ENCODE peak calls at places on chromosome 14, in nine cellular contexts. D is right atrium auricular region; V is kidney tubule cell; J is HuH-7.5; W is stimulated activated CD8-positive, alpha-beta memory T cell treated with anti-CD3 and anti-CD28 coated beads, Interleukin-7, amount 100 ng/mL, for 1 hour; B is fibroblast of mammary gland; H is heart right ventricle; S is GM12865; U is AG09319. R is an unnamed sample.

GRCh38 chr14:75800792-75801191 is 139.7 kb downstream of the TTLL5 start:
- DNase-seq in D (no peak), V (no peak), J (no peak), W (no peak), B (no peak), H (no peak), S (no peak), U (no peak), R (no peak)

GRCh38 chr14:76456200-76456599 is 80.3 kb downstream of the ESRRB start:
- DNase-seq in D (no peak), V (peak), J (peak), W (no peak), B (peak), H (peak), S (peak), U (no peak), R (no peak)

GRCh38 chr14:69288001-69288771 is 28.2 kb downstream of the GALNT16 start:
- DNase-seq in D (peak), V (peak), J (no peak), W (no peak), B (peak), H (peak), S (no peak), U (peak), R (peak)

GRCh38 chr14:69152181-69152943 is 557 bp downstream of the DCAF5 start:
- DNase-seq in D (no peak), V (peak), J (peak), W (peak), B (peak), H (peak), S (peak), U (no peak), R (no peak)

GRCh38 chr14:100875126-100875525 is 28.4 kb downstream of the RTL1 start:
- DNase-seq in D (no peak), V (no peak), J (no peak), W (no peak), B (no peak), H (no peak), S (no peak), U (no peak), R (no peak)

GRCh38 chr14:72559227-72559626 is 334.7 kb downstream of the DPF3 start:
- DNase-seq in D (no peak), V (peak), J (no peak), W (no peak), B (peak), H (no peak), S (no peak), U (no peak), R (no peak)

GRCh38 chr14:63205281-63205575 is 985 bp downstream of the RHOJ start:
- DNase-seq in D (no peak), V (no peak), J (no peak), W (no peak), B (peak), H (no peak), S (no peak), U (no peak), R (no peak)

GRCh38 chr14:23380197-23381016 is 3.6 kb downstream of the CMTM5 start:
- DNase-seq in D (no peak), V (no peak), J (no peak), W (no peak), B (no peak), H (no peak), S (no peak), U (no peak), R (no peak)

GRCh38 chr14:94770251-94770749 is 387 bp upstream of the GSC start:
- DNase-seq in D (no peak), V (no peak), J (no peak), W (no peak), B (peak), H (no peak), S (no peak), U (no peak), R (peak)

GRCh38 chr14:91606851-91607250 is 96.7 kb upstream of the PPP4R3A start:
- DNase-seq in D (no peak), V (no peak), J (no peak), W (no peak), B (peak), H (no peak), S (no peak), U (no peak), R (no peak)

GRCh38 chr14:103696466-103697071 is 18.7 kb downstream of the XRCC3 start:
- DNase-seq in D (no peak), V (no peak), J (no peak), W (no peak), B (peak), H (peak), S (no peak), U (peak), R (peak)

GRCh38 chr14:67493092-67493717 is 4.7 kb upstream of the TMEM229B start:
- DNase-seq in D (no peak), V (no peak), J (no peak), W (no peak), B (no peak), H (no peak), S (peak), U (no peak), R (no peak)

GRCh38 chr14:75449703-75450102 is 21.9 kb downstream of the JDP2 start:
- DNase-seq in D (no peak), V (no peak), J (no peak), W (no peak), B (no peak), H (no peak), S (no peak), U (no peak), R (no peak)